ENCODE peak calls at places on chromosomes 5 and 9, in seven cellular contexts. H is body of pancreas, M is neuronal stem cell, Q is neural progenitor cell, Z is left ventricle myocardium inferior, D is cardiac muscle cell, R is tibial artery. J is an unnamed sample.
A peak's percentile ranks its signal among the peaks of the same experiment; 100 is the strongest.

GRCh38 chr5:3602713-3603502 is 7.3 kb downstream of the IRX1 start:
- DNase-seq in H (peak; percentile 25), M (no peak), Q (peak; percentile 67), Z (peak; percentile 45), D (peak; percentile 15), R (no peak), J (no peak)

GRCh38 chr9:18909140-18910018 is 123.6 kb downstream of the SAXO1 start:
- DNase-seq in H (no peak), M (no peak), Q (no peak), Z (no peak), D (no peak), R (no peak), J (no peak)

GRCh38 chr9:5288591-5288990 is 15.9 kb downstream of the RLN2 start:
- DNase-seq in H (no peak), M (no peak), Q (no peak), Z (no peak), D (peak; percentile 2), R (no peak), J (no peak)

GRCh38 chr5:94911285-94911684 is 292.8 kb downstream of the SLF1 start:
- DNase-seq in H (no peak), M (no peak), Q (no peak), Z (no peak), D (no peak), R (no peak), J (no peak)

GRCh38 chr5:139454568-139455290 is 7.8 kb downstream of the ECSCR start:
- DNase-seq in H (no peak), M (no peak), Q (no peak), Z (no peak), D (no peak), R (no peak), J (no peak)

GRCh38 chr5:74693176-74693575 is 8.1 kb downstream of the HEXB start:
- DNase-seq in H (no peak), M (no peak), Q (no peak), Z (no peak), D (no peak), R (no peak), J (no peak)

GRCh38 chr5:100762163-100762562 is 140.9 kb downstream of the ST8SIA4 start:
- DNase-seq in H (no peak), M (no peak), Q (no peak), Z (no peak), D (peak; percentile 76), R (no peak), J (no peak)

GRCh38 chr5:148970228-148970627 is 92.6 kb downstream of the SH3TC2 start:
- DNase-seq in H (peak; percentile 64), M (no peak), Q (peak; percentile 28), Z (no peak), D (no peak), R (peak; percentile 60), J (no peak)

GRCh38 chr5:104198156-104198555 is 635.6 kb upstream of the NUDT12 start:
- DNase-seq in H (no peak), M (no peak), Q (no peak), Z (no peak), D (no peak), R (no peak), J (no peak)

DNA sequence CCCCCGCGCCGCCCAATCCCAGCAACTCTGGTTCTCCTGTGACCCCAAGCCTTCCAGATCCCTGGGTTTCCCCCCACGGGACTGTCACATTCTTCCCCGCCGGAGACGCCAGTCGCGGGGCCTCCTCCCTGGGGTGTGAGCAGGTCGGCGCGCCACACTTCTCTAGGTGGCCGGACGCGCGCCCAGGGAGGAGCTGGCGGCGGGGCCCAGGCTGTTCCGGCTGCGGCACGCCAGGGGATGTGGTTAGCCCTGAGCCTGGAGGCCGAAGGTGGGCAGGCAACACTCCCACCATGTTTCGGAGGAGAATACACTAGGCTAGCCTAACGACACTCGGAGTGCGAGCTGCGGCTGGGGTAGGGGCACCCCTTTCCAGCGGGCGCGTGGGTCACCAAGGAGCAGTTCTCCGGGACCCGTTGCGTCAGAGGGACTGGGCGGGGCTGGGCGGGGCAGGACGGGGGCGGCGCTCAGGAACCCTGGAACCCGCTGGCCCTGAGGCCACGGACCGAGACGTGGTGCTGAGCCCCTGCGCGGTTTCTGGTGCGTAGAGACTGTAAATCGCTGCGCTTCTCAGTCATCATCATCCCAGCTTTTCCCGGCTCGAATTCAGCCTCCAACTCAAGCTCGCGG is at the start of gene SLC27A6:
- DNase-seq in H (no peak), M (peak; percentile 48), Q (peak; percentile 74), Z (peak; percentile 46), D (peak; percentile 10), R (no peak), J (peak; percentile 71)
- H3K4me1 ChIP-seq in H (no peaks in the 10 kb centered on the region), M (no peaks in the 10 kb centered on the region), Q (peaks cover 5% of the 10 kb centered on the region), Z (peaks cover 13% of the 10 kb centered on the region), D (peaks cover 3% of the 10 kb centered on the region), R (peaks cover 6% of the 10 kb centered on the region), J (no peaks in the 10 kb centered on the region)

GRCh38 chr5:126480824-126481223 is 57.6 kb downstream of the GRAMD2B start:
- DNase-seq in H (no peak), M (no peak), Q (no peak), Z (no peak), D (no peak), R (no peak), J (no peak)

GRCh38 chr5:126481243-126481642 is 58.0 kb downstream of the GRAMD2B start:
- DNase-seq in H (no peak), M (no peak), Q (no peak), Z (no peak), D (no peak), R (no peak), J (no peak)

GRCh38 chr5:126477681-126478117 is 54.5 kb downstream of the GRAMD2B start:
- DNase-seq in H (no peak), M (no peak), Q (no peak), Z (no peak), D (no peak), R (no peak), J (no peak)

GRCh38 chr5:126479810-126480209 is 56.6 kb downstream of the GRAMD2B start:
- DNase-seq in H (no peak), M (no peak), Q (no peak), Z (no peak), D (no peak), R (no peak), J (no peak)

GRCh38 chr5:126477281-126477680 is 54.1 kb downstream of the GRAMD2B start:
- DNase-seq in H (no peak), M (no peak), Q (no peak), Z (no peak), D (peak; percentile 43), R (no peak), J (no peak)
- H3K36me3 ChIP-seq in H (no peaks in the 10 kb centered on the region), M (no peaks in the 10 kb centered on the region), Q (no peaks in the 10 kb centered on the region), Z (peaks cover 81% of the 10 kb centered on the region), D (peaks cover 13% of the 10 kb centered on the region), R (peaks cover 54% of the 10 kb centered on the region), J (no peaks in the 10 kb centered on the region)

DNA sequence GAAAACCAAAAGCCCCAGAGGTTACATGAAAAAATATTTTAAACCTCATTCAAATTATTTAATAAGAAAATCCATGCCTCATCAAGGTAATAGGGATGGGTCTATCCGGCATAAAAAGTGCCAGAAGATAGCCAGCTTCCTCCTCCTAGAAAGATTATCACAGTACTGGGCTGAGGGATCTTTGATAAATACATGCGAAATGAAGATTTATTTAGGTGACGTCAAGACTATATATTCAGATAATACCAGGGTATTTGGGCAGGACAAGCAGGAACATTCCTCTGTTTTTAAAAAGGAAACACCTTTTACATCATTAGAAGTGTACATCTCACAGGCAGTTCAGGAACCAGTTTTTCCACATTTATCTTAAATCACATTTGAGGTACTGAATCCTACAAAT is 124.5 kb upstream of the SLCO6A1 start:
- DNase-seq in H (no peak), M (no peak), Q (no peak), Z (no peak), D (no peak), R (no peak), J (no peak)
- H3K4me3 ChIP-seq in H (no peak overlapping the region), M (no peak overlapping the region), Q (no peak overlapping the region), Z (no peak overlapping the region), D (no peak overlapping the region), R (no peak overlapping the region), J (peak overlapping the region; percentile 0)

GRCh38 chr5:135444881-135445280 is 2.3 kb downstream of the DCANP1 start:
- DNase-seq in H (no peak), M (no peak), Q (no peak), Z (no peak), D (no peak), R (no peak), J (no peak)
- H3K4me1 ChIP-seq in H (no peaks in the 10 kb centered on the region), M (no peaks in the 10 kb centered on the region), Q (peaks cover 23% of the 10 kb centered on the region), Z (peaks cover 9% of the 10 kb centered on the region), D (peaks cover 5% of the 10 kb centered on the region), R (no peaks in the 10 kb centered on the region), J (peaks cover 4% of the 10 kb centered on the region)

GRCh38 chr9:16247188-16247875 is 623.1 kb downstream of the BNC2 start:
- DNase-seq in H (no peak), M (no peak), Q (no peak), Z (no peak), D (peak; percentile 52), R (no peak), J (no peak)
- H3K36me3 ChIP-seq in H (no peaks in the 10 kb centered on the region), M (no peaks in the 10 kb centered on the region), Q (no peaks in the 10 kb centered on the region), Z (no peaks in the 10 kb centered on the region), D (no peaks in the 10 kb centered on the region), R (no peaks in the 10 kb centered on the region), J (no peaks in the 10 kb centered on the region)

GRCh38 chr9:105051897-105052296 is 123.9 kb upstream of the ABCA1 start:
- DNase-seq in H (no peak), M (no peak), Q (no peak), Z (no peak), D (no peak), R (no peak), J (no peak)

GRCh38 chr9:105055922-105056321 is 128.0 kb upstream of the ABCA1 start:
- DNase-seq in H (no peak), M (no peak), Q (no peak), Z (no peak), D (peak; percentile 60), R (no peak), J (no peak)

GRCh38 chr9:105052346-105052745 is 124.4 kb upstream of the ABCA1 start:
- DNase-seq in H (no peak), M (no peak), Q (no peak), Z (no peak), D (no peak), R (no peak), J (no peak)

GRCh38 chr9:105053209-105053652 is 125.3 kb upstream of the ABCA1 start:
- DNase-seq in H (peak; percentile 72), M (no peak), Q (no peak), Z (no peak), D (peak; percentile 87), R (no peak), J (no peak)

DNA sequence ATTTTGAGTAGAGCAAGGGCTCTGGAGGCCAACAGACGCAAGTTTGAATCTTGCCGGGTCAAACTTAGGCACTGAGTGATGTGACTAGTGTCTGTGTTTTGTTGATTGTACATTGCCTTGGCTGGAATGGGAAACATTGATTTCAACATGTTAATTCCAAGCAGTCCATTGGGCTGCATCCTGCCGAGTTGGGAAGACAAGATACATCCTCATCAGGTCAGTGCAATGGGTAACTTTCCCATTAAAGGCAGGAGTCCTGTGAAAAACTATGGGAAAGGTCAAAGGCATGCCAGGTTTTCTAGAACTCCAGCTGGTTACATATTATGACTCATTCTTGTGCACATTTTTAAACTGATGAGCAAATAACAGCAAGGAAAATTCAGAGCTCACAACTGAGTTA is 126.5 kb upstream of the ABCA1 start:
- DNase-seq in H (peak; percentile 68), M (no peak), Q (no peak), Z (no peak), D (peak; percentile 75), R (no peak), J (no peak)
- H3K4me3 ChIP-seq in H (no peak overlapping the region), M (no peak overlapping the region), Q (no peak overlapping the region), Z (no peak overlapping the region), D (no peak overlapping the region), R (no peak overlapping the region), J (no peak overlapping the region)

J was measured in BE2C.